ENCODE peak calls at places on chromosome 13, in eight cellular contexts. One of them, this sample, is unnamed.

GRCh38 chr13:94761407-94761806 is 49.1 kb upstream of the SOX21 start:
- DNase-seq in endothelial cell: no peak
- DNase-seq in trophoblast cell: no peak
- DNase-seq in spleen: no peak
- DNase-seq in anterior cingulate cortex: no peak
- DNase-seq in activated naive CD4-positive, alpha-beta T cell: no peak
- DNase-seq in mammary epithelial cell: no peak
- DNase-seq in DMS 273 treated with DMSO at 0.1 percent for 48 hours: no peak
- DNase-seq in this sample: no peak

GRCh38 chr13:28792992-28793391 is 27.1 kb upstream of the MTUS2 start:
- DNase-seq in endothelial cell: no peak
- DNase-seq in trophoblast cell: no peak
- DNase-seq in spleen: no peak
- DNase-seq in anterior cingulate cortex: no peak
- DNase-seq in activated naive CD4-positive, alpha-beta T cell: no peak
- DNase-seq in mammary epithelial cell: peak
- DNase-seq in DMS 273 treated with DMSO at 0.1 percent for 48 hours: no peak
- DNase-seq in this sample: no peak

GRCh38 chr13:96089749-96090239 is at the start of gene HS6ST3:
- DNase-seq in endothelial cell: peak
- DNase-seq in trophoblast cell: peak
- DNase-seq in spleen: no peak
- DNase-seq in anterior cingulate cortex: peak
- DNase-seq in activated naive CD4-positive, alpha-beta T cell: no peak
- DNase-seq in mammary epithelial cell: peak
- DNase-seq in DMS 273 treated with DMSO at 0.1 percent for 48 hours: peak
- DNase-seq in this sample: peak

GRCh38 chr13:101454767-101455166 is 2.3 kb downstream of the ITGBL1 start:
- DNase-seq in endothelial cell: no peak
- DNase-seq in trophoblast cell: no peak
- DNase-seq in spleen: no peak
- DNase-seq in anterior cingulate cortex: no peak
- DNase-seq in activated naive CD4-positive, alpha-beta T cell: no peak
- DNase-seq in mammary epithelial cell: peak
- DNase-seq in DMS 273 treated with DMSO at 0.1 percent for 48 hours: no peak
- DNase-seq in this sample: no peak

GRCh38 chr13:37526710-37527446 is 71.7 kb downstream of the POSTN start:
- DNase-seq in endothelial cell: no peak
- DNase-seq in trophoblast cell: no peak
- DNase-seq in spleen: no peak
- DNase-seq in anterior cingulate cortex: no peak
- DNase-seq in activated naive CD4-positive, alpha-beta T cell: no peak
- DNase-seq in mammary epithelial cell: no peak
- DNase-seq in DMS 273 treated with DMSO at 0.1 percent for 48 hours: no peak
- DNase-seq in this sample: peak

GRCh38 chr13:75489502-75490263 is 7.7 kb upstream of the TBC1D4 start:
- DNase-seq in endothelial cell: no peak
- DNase-seq in trophoblast cell: peak
- DNase-seq in spleen: no peak
- DNase-seq in anterior cingulate cortex: no peak
- DNase-seq in activated naive CD4-positive, alpha-beta T cell: no peak
- DNase-seq in mammary epithelial cell: peak
- DNase-seq in DMS 273 treated with DMSO at 0.1 percent for 48 hours: no peak
- DNase-seq in this sample: no peak

GRCh38 chr13:78679329-78679728 is 20.4 kb upstream of the OBI1 start:
- DNase-seq in endothelial cell: no peak
- DNase-seq in trophoblast cell: no peak
- DNase-seq in spleen: no peak
- DNase-seq in anterior cingulate cortex: no peak
- DNase-seq in activated naive CD4-positive, alpha-beta T cell: no peak
- DNase-seq in mammary epithelial cell: no peak
- DNase-seq in DMS 273 treated with DMSO at 0.1 percent for 48 hours: no peak
- DNase-seq in this sample: no peak

GRCh38 chr13:112696869-112697465 is 7.1 kb downstream of the ATP11A start:
- DNase-seq in endothelial cell: no peak
- DNase-seq in trophoblast cell: no peak
- DNase-seq in spleen: no peak
- DNase-seq in anterior cingulate cortex: no peak
- DNase-seq in activated naive CD4-positive, alpha-beta T cell: no peak
- DNase-seq in mammary epithelial cell: no peak
- DNase-seq in DMS 273 treated with DMSO at 0.1 percent for 48 hours: no peak
- DNase-seq in this sample: no peak

GRCh38 chr13:21399741-21400140 is 59.4 kb downstream of the ZDHHC20 start:
- DNase-seq in endothelial cell: no peak
- DNase-seq in trophoblast cell: no peak
- DNase-seq in spleen: no peak
- DNase-seq in anterior cingulate cortex: no peak
- DNase-seq in activated naive CD4-positive, alpha-beta T cell: no peak
- DNase-seq in mammary epithelial cell: peak
- DNase-seq in DMS 273 treated with DMSO at 0.1 percent for 48 hours: no peak
- DNase-seq in this sample: no peak

GRCh38 chr13:34044660-34045080 is 226.7 kb downstream of the RFC3 start:
- DNase-seq in endothelial cell: no peak
- DNase-seq in trophoblast cell: peak
- DNase-seq in spleen: no peak
- DNase-seq in anterior cingulate cortex: no peak
- DNase-seq in activated naive CD4-positive, alpha-beta T cell: no peak
- DNase-seq in mammary epithelial cell: peak
- DNase-seq in DMS 273 treated with DMSO at 0.1 percent for 48 hours: no peak
- DNase-seq in this sample: no peak

GRCh38 chr13:36344173-36344572 is 2.0 kb downstream of the SPART start:
- DNase-seq in endothelial cell: no peak
- DNase-seq in trophoblast cell: peak
- DNase-seq in spleen: no peak
- DNase-seq in anterior cingulate cortex: no peak
- DNase-seq in activated naive CD4-positive, alpha-beta T cell: no peak
- DNase-seq in mammary epithelial cell: peak
- DNase-seq in DMS 273 treated with DMSO at 0.1 percent for 48 hours: no peak
- DNase-seq in this sample: no peak

GRCh38 chr13:48876289-48876688 is 99.4 kb upstream of the FNDC3A start:
- DNase-seq in endothelial cell: no peak
- DNase-seq in trophoblast cell: no peak
- DNase-seq in spleen: no peak
- DNase-seq in anterior cingulate cortex: no peak
- DNase-seq in activated naive CD4-positive, alpha-beta T cell: no peak
- DNase-seq in mammary epithelial cell: no peak
- DNase-seq in DMS 273 treated with DMSO at 0.1 percent for 48 hours: no peak
- DNase-seq in this sample: no peak

GRCh38 chr13:55000043-55000442 is 1971.4 kb downstream of the OLFM4 start:
- DNase-seq in endothelial cell: no peak
- DNase-seq in trophoblast cell: no peak
- DNase-seq in spleen: no peak
- DNase-seq in anterior cingulate cortex: no peak
- DNase-seq in activated naive CD4-positive, alpha-beta T cell: no peak
- DNase-seq in mammary epithelial cell: no peak
- DNase-seq in DMS 273 treated with DMSO at 0.1 percent for 48 hours: no peak
- DNase-seq in this sample: peak

GRCh38 chr13:74006666-74007065 is 127.5 kb downstream of the KLF12 start:
- DNase-seq in endothelial cell: no peak
- DNase-seq in trophoblast cell: peak
- DNase-seq in spleen: no peak
- DNase-seq in anterior cingulate cortex: no peak
- DNase-seq in activated naive CD4-positive, alpha-beta T cell: no peak
- DNase-seq in mammary epithelial cell: peak
- DNase-seq in DMS 273 treated with DMSO at 0.1 percent for 48 hours: no peak
- DNase-seq in this sample: no peak

GRCh38 chr13:97753269-97753668 is 200.2 kb upstream of the IPO5 start:
- DNase-seq in endothelial cell: no peak
- DNase-seq in trophoblast cell: no peak
- DNase-seq in spleen: no peak
- DNase-seq in anterior cingulate cortex: no peak
- DNase-seq in activated naive CD4-positive, alpha-beta T cell: no peak
- DNase-seq in mammary epithelial cell: no peak
- DNase-seq in DMS 273 treated with DMSO at 0.1 percent for 48 hours: no peak
- DNase-seq in this sample: no peak

GRCh38 chr13:21130116-21130515 is 46.2 kb downstream of the SKA3 start:
- DNase-seq in endothelial cell: no peak
- DNase-seq in trophoblast cell: no peak
- DNase-seq in spleen: no peak
- DNase-seq in anterior cingulate cortex: no peak
- DNase-seq in activated naive CD4-positive, alpha-beta T cell: no peak
- DNase-seq in mammary epithelial cell: no peak
- DNase-seq in DMS 273 treated with DMSO at 0.1 percent for 48 hours: no peak
- DNase-seq in this sample: no peak

GRCh38 chr13:110116072-110116487 is 190.9 kb downstream of the COL4A1 start:
- DNase-seq in endothelial cell: peak
- DNase-seq in trophoblast cell: peak
- DNase-seq in spleen: peak
- DNase-seq in anterior cingulate cortex: no peak
- DNase-seq in activated naive CD4-positive, alpha-beta T cell: no peak
- DNase-seq in mammary epithelial cell: no peak
- DNase-seq in DMS 273 treated with DMSO at 0.1 percent for 48 hours: no peak
- DNase-seq in this sample: no peak

GRCh38 chr13:99083976-99084375 is 106.1 kb upstream of the DOCK9 start:
- DNase-seq in endothelial cell: no peak
- DNase-seq in trophoblast cell: no peak
- DNase-seq in spleen: no peak
- DNase-seq in anterior cingulate cortex: no peak
- DNase-seq in activated naive CD4-positive, alpha-beta T cell: no peak
- DNase-seq in mammary epithelial cell: no peak
- DNase-seq in DMS 273 treated with DMSO at 0.1 percent for 48 hours: no peak
- DNase-seq in this sample: no peak

GRCh38 chr13:54699831-54700230 is 1671.2 kb downstream of the OLFM4 start:
- DNase-seq in endothelial cell: no peak
- DNase-seq in trophoblast cell: no peak
- DNase-seq in spleen: no peak
- DNase-seq in anterior cingulate cortex: no peak
- DNase-seq in activated naive CD4-positive, alpha-beta T cell: no peak
- DNase-seq in mammary epithelial cell: no peak
- DNase-seq in DMS 273 treated with DMSO at 0.1 percent for 48 hours: no peak
- DNase-seq in this sample: no peak

GRCh38 chr13:23069571-23069970 is 111.2 kb upstream of the SGCG start:
- DNase-seq in endothelial cell: no peak
- DNase-seq in trophoblast cell: no peak
- DNase-seq in spleen: no peak
- DNase-seq in anterior cingulate cortex: no peak
- DNase-seq in activated naive CD4-positive, alpha-beta T cell: no peak
- DNase-seq in mammary epithelial cell: no peak
- DNase-seq in DMS 273 treated with DMSO at 0.1 percent for 48 hours: no peak
- DNase-seq in this sample: no peak

GRCh38 chr13:88622362-88622973 is 951.3 kb downstream of the SLITRK5 start:
- DNase-seq in endothelial cell: no peak
- DNase-seq in trophoblast cell: no peak
- DNase-seq in spleen: no peak
- DNase-seq in anterior cingulate cortex: no peak
- DNase-seq in activated naive CD4-positive, alpha-beta T cell: no peak
- DNase-seq in mammary epithelial cell: no peak
- DNase-seq in DMS 273 treated with DMSO at 0.1 percent for 48 hours: no peak
- DNase-seq in this sample: no peak

GRCh38 chr13:28035146-28035782 is 46.8 kb upstream of the URAD start:
- DNase-seq in endothelial cell: no peak
- DNase-seq in trophoblast cell: peak
- DNase-seq in spleen: no peak
- DNase-seq in anterior cingulate cortex: no peak
- DNase-seq in activated naive CD4-positive, alpha-beta T cell: no peak
- DNase-seq in mammary epithelial cell: peak
- DNase-seq in DMS 273 treated with DMSO at 0.1 percent for 48 hours: no peak
- DNase-seq in this sample: no peak

GRCh38 chr13:97274782-97275252 is 52.7 kb downstream of the MBNL2 start:
- DNase-seq in endothelial cell: no peak
- DNase-seq in trophoblast cell: no peak
- DNase-seq in spleen: no peak
- DNase-seq in anterior cingulate cortex: no peak
- DNase-seq in activated naive CD4-positive, alpha-beta T cell: no peak
- DNase-seq in mammary epithelial cell: peak
- DNase-seq in DMS 273 treated with DMSO at 0.1 percent for 48 hours: no peak
- DNase-seq in this sample: no peak

GRCh38 chr13:54301085-54301484 is 1272.5 kb downstream of the OLFM4 start:
- DNase-seq in endothelial cell: no peak
- DNase-seq in trophoblast cell: no peak
- DNase-seq in spleen: no peak
- DNase-seq in anterior cingulate cortex: no peak
- DNase-seq in activated naive CD4-positive, alpha-beta T cell: no peak
- DNase-seq in mammary epithelial cell: no peak
- DNase-seq in DMS 273 treated with DMSO at 0.1 percent for 48 hours: no peak
- DNase-seq in this sample: no peak

GRCh38 chr13:109144693-109145437 is 515.5 kb downstream of the MYO16 start:
- DNase-seq in endothelial cell: no peak
- DNase-seq in trophoblast cell: no peak
- DNase-seq in spleen: no peak
- DNase-seq in anterior cingulate cortex: no peak
- DNase-seq in activated naive CD4-positive, alpha-beta T cell: no peak
- DNase-seq in mammary epithelial cell: peak
- DNase-seq in DMS 273 treated with DMSO at 0.1 percent for 48 hours: no peak
- DNase-seq in this sample: no peak

GRCh38 chr13:64083396-64083795 is 2667.7 kb upstream of the PCDH20 start:
- DNase-seq in endothelial cell: no peak
- DNase-seq in trophoblast cell: no peak
- DNase-seq in spleen: no peak
- DNase-seq in anterior cingulate cortex: no peak
- DNase-seq in activated naive CD4-positive, alpha-beta T cell: no peak
- DNase-seq in mammary epithelial cell: no peak
- DNase-seq in DMS 273 treated with DMSO at 0.1 percent for 48 hours: no peak
- DNase-seq in this sample: no peak

GRCh38 chr13:84400711-84401110 is 518.4 kb upstream of the SLITRK1 start:
- DNase-seq in endothelial cell: no peak
- DNase-seq in trophoblast cell: no peak
- DNase-seq in spleen: no peak
- DNase-seq in anterior cingulate cortex: no peak
- DNase-seq in activated naive CD4-positive, alpha-beta T cell: no peak
- DNase-seq in mammary epithelial cell: peak
- DNase-seq in DMS 273 treated with DMSO at 0.1 percent for 48 hours: no peak
- DNase-seq in this sample: no peak

GRCh38 chr13:93238711-93239110 is 12.1 kb downstream of the GPC6 start:
- DNase-seq in endothelial cell: no peak
- DNase-seq in trophoblast cell: no peak
- DNase-seq in spleen: no peak
- DNase-seq in anterior cingulate cortex: no peak
- DNase-seq in activated naive CD4-positive, alpha-beta T cell: no peak
- DNase-seq in mammary epithelial cell: no peak
- DNase-seq in DMS 273 treated with DMSO at 0.1 percent for 48 hours: no peak
- DNase-seq in this sample: no peak

This sample was measured in NCI-H526 treated with DMSO at 0.1 percent for 48 hours.